ENCODE peak calls at places on chromosomes 13 and 19, in four cellular contexts. U is prostate gland, N is HFF-Myc, J is PC-3. Y is an unnamed sample.

GRCh38 chr13:72565893-72566292 is 161.5 kb downstream of the MZT1 start:
- DNase-seq in U (no peak), N (peak; percentile 1), J (peak; percentile 53), Y (peak; percentile 22)

GRCh38 chr19:47973529-47973928 is 18.4 kb downstream of the BSPH1 start:
- DNase-seq in J (no peak), N (no peak), U (no peak), Y (no peak)

GRCh38 chr13:52103386-52103785 is 25.5 kb downstream of the NEK5 start:
- DNase-seq in U (no peak), N (no peak), J (no peak), Y (no peak)

GRCh38 chr13:51006067-51006800 is 96.6 kb downstream of the RNASEH2B start:
- DNase-seq in N (no peak), J (no peak), U (no peak), Y (no peak)

GRCh38 chr13:29730253-29730652 is 120.2 kb downstream of the UBL3 start:
- DNase-seq in U (no peak), J (peak; percentile 7), N (no peak), Y (no peak)

GRCh38 chr13:47005761-47006414 is 109.0 kb upstream of the HTR2A start:
- DNase-seq in N (no peak), J (peak; percentile 65), U (no peak), Y (no peak)

GRCh38 chr13:20359335-20359734 is 127.2 kb upstream of the GJB6 start:
- DNase-seq in N (peak; percentile 93), U (no peak), J (peak; percentile 98), Y (peak; percentile 86)

GRCh38 chr13:110251227-110251791 is 55.6 kb downstream of the COL4A1 start:
- DNase-seq in N (no peak), U (no peak), J (no peak), Y (no peak)

GRCh38 chr13:44746690-44747089 is 170.6 kb upstream of the TSC22D1 start:
- DNase-seq in N (no peak), J (no peak), U (no peak), Y (no peak)

GRCh38 chr13:108948269-108948671 is 318.9 kb downstream of the MYO16 start:
- DNase-seq in U (peak; percentile 57), N (peak; percentile 35), J (peak; percentile 67), Y (no peak)

GRCh38 chr19:35037716-35038622 is 3.6 kb upstream of the HPN start:
- DNase-seq in N (no peak), J (no peak), U (no peak), Y (no peak)

GRCh38 chr13:77429320-77430142 is 102.6 kb upstream of the MYCBP2 start:
- DNase-seq in N (no peak), U (peak; percentile 53), J (peak; percentile 81), Y (peak; percentile 77)

GRCh38 chr19:19642506-19643157 is 825 bp downstream of the GMIP start:
- DNase-seq in U (no peak), N (no peak), J (peak; percentile 11), Y (no peak)

GRCh38 chr13:102400619-102401125 is 1.2 kb downstream of the FGF14 start:
- DNase-seq in U (no peak), N (no peak), J (no peak), Y (no peak)

GRCh38 chr13:48730971-48731658 is 77.4 kb downstream of the CYSLTR2 start:
- DNase-seq in N (no peak), J (peak; percentile 44), U (no peak), Y (no peak)

GRCh38 chr13:23992722-23993438 is 95.6 kb upstream of the C1QTNF9B start:
- DNase-seq in N (no peak), U (no peak), J (no peak), Y (no peak)

GRCh38 chr13:39329182-39329639 is 273.8 kb downstream of the LHFPL6 start:
- DNase-seq in N (no peak), J (no peak), U (no peak), Y (no peak)

GRCh38 chr19:56837892-56838679 is 2.4 kb downstream of the PEG3 start:
- DNase-seq in J (peak; percentile 58), U (peak; percentile 59), N (no peak), Y (no peak)

GRCh38 chr19:19050731-19051130 is 13.1 kb upstream of the SLC25A42 start:
- DNase-seq in J (no peak), N (no peak), U (no peak), Y (no peak)

GRCh38 chr13:42864952-42865634 is 83.7 kb downstream of the FAM216B start:
- DNase-seq in N (no peak), J (no peak), U (no peak), Y (no peak)

GRCh38 chr13:59681630-59682311 is 482.0 kb downstream of the DIAPH3 start:
- DNase-seq in J (no peak), U (no peak), N (no peak), Y (no peak)

GRCh38 chr19:17450264-17451075 is 2.0 kb upstream of the TMEM221 start:
- DNase-seq in N (no peak), U (no peak), J (peak; percentile 95), Y (no peak)

GRCh38 chr13:113273856-113274590 is 23.0 kb upstream of the LAMP1 start:
- DNase-seq in N (no peak), J (peak; percentile 28), U (no peak), Y (no peak)

GRCh38 chr19:19444694-19445155 is 39.2 kb downstream of the GATAD2A start:
- DNase-seq in N (no peak), U (no peak), J (peak; percentile 33), Y (no peak)

GRCh38 chr19:20367811-20368294 is 197.7 kb downstream of the ZNF737 start:
- DNase-seq in J (no peak), N (no peak), U (peak; percentile 21), Y (no peak)

GRCh38 chr19:5627395-5627904 is 4.6 kb downstream of the SAFB start:
- DNase-seq in U (no peak), N (peak; percentile 40), J (no peak), Y (no peak)

GRCh38 chr19:16365300-16365996 is 40.8 kb downstream of the KLF2 start:
- DNase-seq in U (no peak), J (no peak), N (no peak), Y (no peak)

GRCh38 chr13:43033038-43033437 is 9.7 kb downstream of the DNAJC15 start:
- DNase-seq in N (no peak), U (no peak), J (no peak), Y (no peak)

GRCh38 chr19:8192227-8192820 is 16.8 kb upstream of the CERS4 start:
- DNase-seq in J (no peak), N (no peak), U (no peak), Y (no peak)

GRCh38 chr13:21673592-21674270 is 2.9 kb downstream of the FGF9 start:
- DNase-seq in U (no peak), N (no peak), J (peak; percentile 42), Y (no peak)

GRCh38 chr19:308471-309205 is 17.4 kb upstream of the PLPP2 start:
- DNase-seq in J (no peak), N (no peak), U (no peak), Y (no peak)

GRCh38 chr19:306151-306900 is 15.1 kb upstream of the PLPP2 start:
- DNase-seq in J (no peak), N (no peak), U (no peak), Y (no peak)

GRCh38 chr19:307793-308420 is 16.7 kb upstream of the PLPP2 start:
- DNase-seq in J (no peak), N (no peak), U (no peak), Y (no peak)

GRCh38 chr19:305240-306150 is 14.3 kb upstream of the PLPP2 start:
- DNase-seq in N (no peak), J (no peak), U (no peak), Y (no peak)

GRCh38 chr19:307111-307531 is 15.9 kb upstream of the PLPP2 start:
- DNase-seq in J (no peak), U (no peak), N (no peak), Y (no peak)
- H3K4me3 ChIP-seq in J (no peak overlapping the region), U (no peak overlapping the region), N (no peak overlapping the region), Y (no peak overlapping the region)

GRCh38 chr13:101146101-101146898 is 270.0 kb downstream of the NALCN start:
- DNase-seq in N (no peak), J (peak; percentile 52), U (no peak), Y (no peak)

GRCh38 chr13:101152184-101152583 is 264.1 kb downstream of the NALCN start:
- DNase-seq in J (no peak), N (no peak), U (no peak), Y (no peak)

GRCh38 chr13:101150998-101151397 is 265.3 kb downstream of the NALCN start:
- DNase-seq in J (no peak), U (no peak), N (no peak), Y (no peak)

GRCh38 chr13:101144808-101145419 is 271.4 kb downstream of the NALCN start:
- DNase-seq in J (peak; percentile 74), U (peak; percentile 14), N (peak; percentile 27), Y (peak; percentile 63)

DNA sequence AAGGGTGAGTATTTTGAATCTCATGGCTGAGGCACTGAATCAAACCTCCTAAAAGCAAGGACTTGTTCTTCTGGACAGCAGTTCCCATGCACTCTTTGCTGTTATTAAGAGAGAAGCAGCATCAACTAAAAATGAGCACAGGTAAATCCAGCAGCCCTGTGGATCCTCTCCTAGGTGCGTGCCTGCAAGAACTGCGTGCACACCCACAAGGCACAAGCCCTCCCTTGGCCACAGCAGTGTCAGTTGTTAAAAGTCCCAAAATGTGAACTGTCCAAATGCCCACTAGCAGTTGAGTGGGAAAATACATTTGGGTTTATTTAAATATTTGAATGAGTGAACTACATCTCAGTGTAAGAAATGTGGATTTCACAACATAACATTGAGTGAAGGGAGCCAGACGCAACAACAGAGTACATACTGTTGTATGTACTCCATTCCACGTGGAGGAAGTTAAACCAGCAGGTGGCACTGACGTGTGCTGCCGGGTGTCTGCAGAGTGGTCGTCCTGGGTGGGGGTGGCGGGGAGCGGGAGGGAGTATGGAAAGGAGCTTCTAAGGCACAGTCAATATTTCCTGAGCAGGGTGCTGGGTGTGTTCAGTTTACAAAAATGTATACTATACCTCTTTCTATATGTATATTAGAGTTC is 266.4 kb downstream of the NALCN start:
- DNase-seq in J (peak; percentile 37), N (no peak), U (no peak), Y (no peak)
- TF ChIP-seq CTCF in J (peak; percentile 68), N (peak; percentile 44), U (no peak), Y (peak; percentile 33)

GRCh38 chr19:39335168-39335567 is 675 bp downstream of the GMFG start:
- DNase-seq in U (no peak), J (no peak), N (no peak), Y (no peak)
- H3K4me3 ChIP-seq in U (peak overlapping the region; percentile 6), J (no peak overlapping the region), N (no peak overlapping the region), Y (no peak overlapping the region)

GRCh38 chr13:93775027-93775426 is 548.4 kb downstream of the GPC6 start:
- DNase-seq in J (no peak), U (no peak), N (no peak), Y (no peak)

GRCh38 chr13:93778548-93778947 is 551.9 kb downstream of the GPC6 start:
- DNase-seq in U (no peak), N (no peak), J (no peak), Y (no peak)

GRCh38 chr13:93776936-93777335 is 550.3 kb downstream of the GPC6 start:
- DNase-seq in U (no peak), N (no peak), J (peak; percentile 65), Y (peak; percentile 45)

GRCh38 chr13:93777504-93777903 is 550.9 kb downstream of the GPC6 start:
- DNase-seq in N (no peak), U (no peak), J (peak; percentile 53), Y (no peak)

GRCh38 chr13:93775507-93776108 is 549.0 kb downstream of the GPC6 start:
- DNase-seq in N (no peak), J (peak; percentile 74), U (no peak), Y (peak; percentile 44)
- TF ChIP-seq CTCF in N (no peak), J (no peak), U (no peak), Y (no peak)